ENCODE peak calls at places on chromosomes 4 and X, in nine cellular contexts. U, D, A, K, H, E, X, L and Z are unnamed samples.

GRCh38 chrX:15523088-15523487 is 22.5 kb downstream of the BMX start:
- DNase-seq in H (no peak), U (no peak), D (no peak), A (no peak), E (no peak), L (peak; percentile 18), K (no peak), X (no peak), Z (no peak)

GRCh38 chr4:52869196-52869595 is 7.1 kb downstream of the RASL11B start:
- DNase-seq in L (no peak), X (no peak), H (no peak), A (no peak), E (no peak), D (no peak), U (peak; percentile 36), K (no peak), Z (no peak)

GRCh38 chr4:8836664-8837171 is 34.9 kb downstream of the HMX1 start:
- DNase-seq in D (no peak), H (no peak), U (no peak), A (no peak), E (no peak), K (no peak), L (no peak), X (no peak), Z (no peak)

GRCh38 chr4:123588631-123589223 is 192.1 kb downstream of the SPRY1 start:
- DNase-seq in H (peak; percentile 81), E (no peak), D (peak; percentile 23), K (peak; percentile 78), L (no peak), X (no peak), U (peak; percentile 60), A (no peak), Z (no peak)

GRCh38 chrX:143429021-143429570 is 88.2 kb downstream of the SPANXN3 start:
- DNase-seq in U (no peak), X (no peak), L (no peak), D (no peak), A (no peak), K (peak; percentile 69), E (no peak), H (no peak), Z (no peak)

GRCh38 chr4:137660211-137660610 is 127.9 kb upstream of the PCDH18 start:
- DNase-seq in D (no peak), L (no peak), X (no peak), K (no peak), A (no peak), H (no peak), E (no peak), U (peak; percentile 51), Z (no peak)

GRCh38 chr4:157204634-157205244 is 15.8 kb upstream of the GRIA2 start:
- DNase-seq in A (no peak), E (peak; percentile 13), U (peak; percentile 1), K (peak; percentile 44), X (peak; percentile 75), H (no peak), D (peak; percentile 63), L (peak; percentile 63), Z (no peak)

GRCh38 chr4:87865288-87865687 is 32.5 kb downstream of the MEPE start:
- DNase-seq in E (no peak), A (peak; percentile 45), X (no peak), L (peak; percentile 49), H (peak; percentile 20), D (no peak), K (no peak), U (no peak), Z (no peak)

GRCh38 chr4:173365359-173365996 is 5.3 kb upstream of the SAP30 start:
- DNase-seq in X (no peak), H (no peak), K (no peak), D (no peak), E (no peak), A (no peak), L (no peak), U (no peak), Z (no peak)

GRCh38 chrX:74781507-74782034 is 143.7 kb downstream of the NEXMIF start:
- DNase-seq in X (no peak), D (no peak), U (no peak), L (no peak), A (no peak), E (no peak), K (no peak), H (no peak), Z (no peak)

GRCh38 chr4:48909697-48910096 is 3.1 kb upstream of the OCIAD2 start:
- DNase-seq in A (peak; percentile 93), K (peak; percentile 94), H (peak; percentile 99), U (peak; percentile 99), E (peak; percentile 92), X (peak; percentile 31), L (peak; percentile 94), D (peak; percentile 68), Z (peak; percentile 33)

GRCh38 chrX:13774696-13775095 is 40.1 kb downstream of the OFD1 start:
- DNase-seq in K (no peak), U (peak; percentile 23), L (no peak), A (no peak), D (no peak), X (no peak), H (no peak), E (no peak), Z (no peak)

GRCh38 chrX:149371984-149372383 is 133.1 kb downstream of the IDS start:
- DNase-seq in U (no peak), D (no peak), E (no peak), X (no peak), A (no peak), H (no peak), K (no peak), L (no peak), Z (no peak)

GRCh38 chr4:102693266-102693850 is 67.4 kb downstream of the MANBA start:
- DNase-seq in E (no peak), A (no peak), X (no peak), U (peak; percentile 67), K (peak; percentile 72), H (no peak), D (no peak), L (no peak), Z (no peak)

GRCh38 chr4:7434766-7435150 is at the start of gene PSAPL1:
- DNase-seq in A (no peak), U (peak; percentile 3), K (peak; percentile 63), E (peak; percentile 16), D (peak; percentile 12), L (peak; percentile 79), X (no peak), H (peak; percentile 9), Z (peak; percentile 27)

GRCh38 chr4:128782076-128782715 is 27.3 kb upstream of the JADE1 start:
- DNase-seq in K (peak; percentile 33), X (peak; percentile 60), E (peak; percentile 18), H (peak; percentile 51), D (peak; percentile 50), U (peak; percentile 37), A (no peak), L (no peak), Z (no peak)

GRCh38 chrX:100376581-100376980 is 33.5 kb downstream of the PCDH19 start:
- DNase-seq in A (no peak), D (no peak), E (no peak), H (peak; percentile 1), U (peak; percentile 1), K (no peak), L (no peak), X (no peak), Z (no peak)

GRCh38 chrX:46965125-46965758 is 53.0 kb downstream of the JADE3 start:
- DNase-seq in H (peak; percentile 51), E (no peak), D (no peak), L (no peak), A (peak; percentile 15), X (no peak), U (peak; percentile 73), K (peak; percentile 19), Z (no peak)

GRCh38 chrX:36909584-36909983 is 98.6 kb upstream of the FAM47C start:
- DNase-seq in X (no peak), H (no peak), U (no peak), A (no peak), L (no peak), E (no peak), D (no peak), K (no peak), Z (no peak)

GRCh38 chrX:133781174-133781573 is 204.2 kb downstream of the GPC3 start:
- DNase-seq in L (no peak), X (no peak), U (no peak), E (no peak), K (no peak), H (no peak), A (no peak), D (no peak), Z (no peak)

GRCh38 chrX:39049975-39050374 is 248.7 kb downstream of the MID1IP1 start:
- DNase-seq in H (no peak), X (no peak), U (no peak), L (peak; percentile 51), D (no peak), E (no peak), A (no peak), K (no peak), Z (no peak)

GRCh38 chrX:48531359-48531954 is 8.1 kb upstream of the TBC1D25 start:
- DNase-seq in X (no peak), H (peak; percentile 82), K (peak; percentile 80), E (no peak), D (peak; percentile 75), U (peak; percentile 69), A (no peak), L (peak; percentile 21), Z (no peak)
- H3K9ac ChIP-seq in X (no peak overlapping the region), H (peak overlapping the region; percentile 44), K (peak overlapping the region; percentile 32), E (peak overlapping the region; percentile 13), D (peak overlapping the region; percentile 74), U (no peak overlapping the region), A (no peak overlapping the region), L (no peak overlapping the region), Z (no peak overlapping the region)

GRCh38 chr4:82891728-82892466 is 944 bp upstream of the SEC31A start:
- DNase-seq in D (no peak), U (peak; percentile 35), L (peak; percentile 52), K (no peak), E (no peak), H (no peak), X (peak; percentile 46), A (no peak), Z (no peak)
- H3K9ac ChIP-seq in D (no peak overlapping the region), U (peak overlapping the region; percentile 95), L (peak overlapping the region; percentile 90), K (peak overlapping the region; percentile 100), E (peak overlapping the region; percentile 91), H (peak overlapping the region; percentile 100), X (peak overlapping the region; percentile 76), A (peak overlapping the region; percentile 93), Z (peak overlapping the region; percentile 93)

GRCh38 chr4:57148831-57149230 is 38.6 kb upstream of the IGFBP7 start:
- DNase-seq in E (no peak), X (no peak), K (peak; percentile 63), D (no peak), U (peak; percentile 80), A (no peak), L (no peak), H (peak; percentile 95), Z (no peak)
- H3K9ac ChIP-seq in E (no peak overlapping the region), X (no peak overlapping the region), K (no peak overlapping the region), D (no peak overlapping the region), U (no peak overlapping the region), A (no peak overlapping the region), L (no peak overlapping the region), H (peak overlapping the region; percentile 40), Z (no peak overlapping the region)

DNA sequence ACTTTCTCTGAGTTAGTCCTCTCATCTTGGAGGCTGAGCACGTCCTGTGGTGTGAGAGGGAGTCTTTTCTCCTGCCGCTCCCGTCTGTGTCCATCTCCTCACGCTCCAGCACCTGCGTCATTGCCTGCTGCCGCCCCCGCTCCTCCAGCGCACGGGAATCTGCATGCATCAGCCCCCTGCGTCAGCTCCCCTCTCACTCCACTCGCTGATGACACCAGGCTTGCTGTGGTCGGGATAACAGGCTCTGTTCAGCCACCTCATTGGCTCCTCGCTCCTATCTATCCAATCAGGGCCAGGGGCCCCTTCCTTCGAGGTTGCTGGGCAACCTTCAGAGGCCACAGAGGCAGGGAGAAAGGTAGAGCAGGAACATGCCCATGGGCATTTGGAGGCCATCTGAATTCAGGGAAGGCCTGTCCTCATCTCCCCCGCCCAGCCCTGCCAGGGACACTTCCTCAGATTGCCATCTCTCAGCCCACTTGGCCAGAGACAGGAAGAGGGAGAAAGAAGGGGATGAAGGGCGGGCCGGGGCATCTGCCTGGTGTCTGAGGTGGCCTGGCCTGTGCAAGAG is 9.3 kb downstream of the ZNF185 start:
- DNase-seq in K (no peak), E (no peak), D (peak; percentile 28), X (no peak), H (peak; percentile 93), L (peak; percentile 92), A (no peak), U (peak; percentile 94), Z (no peak)
- H3K9ac ChIP-seq in K (no peak overlapping the region), E (no peak overlapping the region), D (no peak overlapping the region), X (no peak overlapping the region), H (peak overlapping the region; percentile 80), L (no peak overlapping the region), A (no peak overlapping the region), U (no peak overlapping the region), Z (no peak overlapping the region)